ENCODE peak calls at places on chromosomes 2 and 18, in four cellular contexts. F is IMR-90, Z is A549, V is sigmoid colon. X is an unnamed sample. For H3K4me1, the result is how much of the 10 kb centered on the place peaks cover.

GRCh38 chr2:113103958-113104627 is 23.3 kb upstream of the IL1RN start:
- DNase-seq in Z (no peak), V (no peak), F (no peak), X (no peak)

GRCh38 chr2:25561136-25561850 is 112.1 kb downstream of the DTNB start:
- DNase-seq in Z (no peak), V (no peak), F (no peak), X (no peak)

GRCh38 chr2:240339411-240340360 is 95.8 kb upstream of the GPC1 start:
- DNase-seq in Z (no peak), F (no peak), V (no peak), X (no peak)

GRCh38 chr2:241041557-241042158 is 43.2 kb downstream of the SNED1 start:
- DNase-seq in F (no peak), V (no peak), Z (no peak), X (no peak)

GRCh38 chr2:164789986-164790385 is 51.6 kb downstream of the COBLL1 start:
- DNase-seq in Z (no peak), V (no peak), F (no peak), X (no peak)

GRCh38 chr2:41926614-41927580 is 120.9 kb upstream of the PKDCC start:
- DNase-seq in V (peak), Z (no peak), F (no peak), X (no peak)

GRCh38 chr2:155209696-155210449 is 511.4 kb downstream of the KCNJ3 start:
- DNase-seq in V (no peak), Z (no peak), F (no peak), X (no peak)

GRCh38 chr2:36357506-36358316 is 2.1 kb downstream of the CRIM1 start:
- DNase-seq in V (peak), Z (peak), F (peak), X (no peak)

GRCh38 chr2:221085376-221085900 is 486.7 kb downstream of the EPHA4 start:
- DNase-seq in F (peak), Z (no peak), V (no peak), X (no peak)

GRCh38 chr2:136021976-136022375 is 36.5 kb upstream of the DARS1 start:
- DNase-seq in V (no peak), Z (no peak), F (no peak), X (no peak)

GRCh38 chr2:20642026-20642971 is 8.6 kb downstream of the HS1BP3 start:
- DNase-seq in V (peak), Z (peak), F (peak), X (peak)

GRCh38 chr2:120861191-120861575 is 125.5 kb downstream of the GLI2 start:
- DNase-seq in V (no peak), F (peak), Z (no peak), X (no peak)

GRCh38 chr18:77157312-77157711 is 24.7 kb upstream of the MBP start:
- DNase-seq in Z (no peak), F (no peak), V (no peak), X (no peak)

GRCh38 chr2:240217431-240218301 is 77.2 kb upstream of the OTOS start:
- DNase-seq in Z (peak), F (no peak), V (peak), X (no peak)

GRCh38 chr2:188345020-188345419 is 53.3 kb downstream of the GULP1 start:
- DNase-seq in F (peak), Z (no peak), V (no peak), X (no peak)

GRCh38 chr2:146239392-146240135 is 1605.3 kb upstream of the ACVR2A start:
- DNase-seq in F (peak), V (no peak), Z (no peak), X (no peak)

GRCh38 chr2:28088970-28089369 is 198.4 kb downstream of the BABAM2 start:
- DNase-seq in V (no peak), F (peak), Z (peak), X (no peak)

GRCh38 chr2:196479350-196479749 is 160.2 kb upstream of the CCDC150 start:
- DNase-seq in F (peak), Z (no peak), V (no peak), X (no peak)

DNA sequence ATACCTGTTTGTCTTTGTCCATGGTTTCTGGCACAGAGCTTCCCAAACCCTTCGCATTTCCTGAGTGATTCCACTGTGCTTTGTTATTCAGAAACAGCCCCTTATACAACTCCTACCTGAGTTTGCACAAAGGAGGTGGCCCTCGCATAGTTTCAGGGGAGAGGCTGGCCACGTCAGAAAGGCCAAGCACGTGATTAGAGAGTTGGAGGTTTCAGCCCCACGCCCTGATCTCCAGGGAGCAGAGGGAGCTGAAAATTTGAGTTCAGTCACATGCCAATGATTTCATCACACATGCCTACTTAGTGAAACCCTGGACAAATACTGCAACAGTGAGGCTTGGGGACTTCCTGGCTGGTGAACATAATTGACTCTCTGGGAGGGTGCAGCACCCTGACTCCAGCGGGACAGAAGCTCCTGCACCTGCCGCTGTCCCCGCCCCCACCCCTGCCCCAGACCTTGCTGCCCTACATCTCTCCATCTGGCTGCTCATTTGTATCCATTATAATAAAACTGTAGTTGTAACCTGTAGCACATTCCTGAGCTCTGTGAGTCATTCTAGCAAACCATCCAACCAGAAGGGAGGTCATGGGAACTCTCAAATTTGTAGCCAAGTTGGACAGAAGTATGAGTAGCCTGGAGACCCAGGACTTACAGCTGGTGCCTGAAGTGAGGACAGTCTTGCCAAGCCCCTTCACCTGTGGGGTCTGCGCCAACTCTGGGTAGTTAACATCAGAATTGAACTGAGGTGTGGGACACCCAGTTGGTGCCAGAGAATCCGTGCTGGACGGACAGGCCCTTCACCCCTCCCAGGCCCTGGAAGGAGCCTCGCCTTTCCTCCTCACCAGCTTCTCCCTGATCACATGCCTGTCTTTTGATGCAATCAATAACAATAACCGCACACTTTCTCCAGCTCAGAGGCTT is 224.4 kb downstream of the ANAPC1 start:
- DNase-seq in Z (peak), F (peak), V (peak), X (peak)
- H3K4me1 ChIP-seq in Z (under half), F (under half), V (under half), X (under half)

GRCh38 chr2:101105654-101106053 is 45.5 kb downstream of the TBC1D8 start:
- DNase-seq in F (no peak), V (no peak), Z (no peak), X (no peak)

GRCh38 chr2:101106453-101107181 is 44.6 kb downstream of the TBC1D8 start:
- DNase-seq in F (peak), V (no peak), Z (no peak), X (peak)

GRCh38 chr2:101107246-101107645 is 43.9 kb downstream of the TBC1D8 start:
- DNase-seq in Z (no peak), V (no peak), F (no peak), X (no peak)

GRCh38 chr2:101109451-101110140 is 41.6 kb downstream of the TBC1D8 start:
- DNase-seq in F (no peak), V (no peak), Z (no peak), X (no peak)

GRCh38 chr2:101108357-101108756 is 42.8 kb downstream of the TBC1D8 start:
- DNase-seq in F (no peak), Z (no peak), V (no peak), X (no peak)
- H3K4me1 ChIP-seq in F (under half), Z (half or more), V (half or more), X (half or more)

GRCh38 chr2:79529636-79530035 is 16.8 kb downstream of the CTNNA2 start:
- DNase-seq in V (no peak), Z (no peak), F (no peak), X (no peak)

GRCh38 chr2:79530443-79530842 is 17.6 kb downstream of the CTNNA2 start:
- DNase-seq in F (no peak), Z (no peak), V (no peak), X (no peak)
- H3K4me1 ChIP-seq in F (under half), Z (under half), V (under half), X (under half)

GRCh38 chr18:33440384-33441043 is at the start of gene CCDC178:
- DNase-seq in F (peak), Z (peak), V (peak), X (no peak)
- H3K4me1 ChIP-seq in F (under half), Z (under half), V (under half), X (under half)

GRCh38 chr2:8494589-8494988 is 187.3 kb upstream of the ID2 start:
- DNase-seq in Z (no peak), F (no peak), V (peak), X (no peak)

GRCh38 chr2:8496079-8496478 is 185.8 kb upstream of the ID2 start:
- DNase-seq in F (no peak), V (peak), Z (no peak), X (no peak)

GRCh38 chr2:8495189-8495855 is 186.5 kb upstream of the ID2 start:
- DNase-seq in F (no peak), Z (no peak), V (peak), X (no peak)

GRCh38 chr2:8496617-8497016 is 185.2 kb upstream of the ID2 start:
- DNase-seq in F (no peak), Z (no peak), V (peak), X (no peak)

GRCh38 chr2:8494151-8494550 is 187.7 kb upstream of the ID2 start:
- DNase-seq in Z (no peak), V (peak), F (no peak), X (no peak)
- H3K4me1 ChIP-seq in Z (under half), V (under half), F (under half), X (under half)

DNA sequence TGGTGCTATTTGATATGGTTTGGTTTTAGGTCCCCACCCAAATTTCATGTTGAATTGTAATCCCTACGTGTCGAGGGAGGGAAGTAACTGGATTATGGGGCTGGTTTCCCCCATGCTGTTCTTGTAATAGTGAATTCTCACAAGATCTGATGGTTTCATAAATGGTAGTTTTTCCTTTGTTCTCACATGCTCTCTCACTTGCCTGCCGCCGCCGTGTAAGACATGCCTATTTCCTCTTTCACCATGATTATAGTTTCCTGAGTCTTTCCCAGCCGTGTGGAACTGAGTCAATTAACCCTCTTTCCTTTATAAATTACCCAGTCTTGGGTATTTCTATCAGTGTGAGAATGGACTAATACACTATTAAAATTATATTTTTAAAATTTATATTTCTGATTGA is 7.3 kb downstream of the DIS3L2 start:
- DNase-seq in Z (no peak), V (no peak), F (no peak), X (no peak)
- H3K4me1 ChIP-seq in Z (under half), V (under half), F (under half), X (under half)

GRCh38 chr2:102027703-102028059 is 35.9 kb downstream of the IL1R2 start:
- DNase-seq in V (no peak), F (no peak), Z (no peak), X (no peak)
- H3K4me1 ChIP-seq in V (under half), F (under half), Z (under half), X (under half)

GRCh38 chr18:36449451-36449850 is 151.9 kb downstream of the FHOD3 start:
- DNase-seq in Z (no peak), F (no peak), V (no peak), X (no peak)

GRCh38 chr18:36448384-36449290 is 151.1 kb downstream of the FHOD3 start:
- DNase-seq in F (no peak), Z (no peak), V (no peak), X (no peak)

GRCh38 chr18:36454258-36454657 is 156.7 kb downstream of the FHOD3 start:
- DNase-seq in F (no peak), V (no peak), Z (no peak), X (no peak)

GRCh38 chr18:36451454-36452251 is 154.1 kb downstream of the FHOD3 start:
- DNase-seq in V (no peak), Z (no peak), F (no peak), X (no peak)

DNA sequence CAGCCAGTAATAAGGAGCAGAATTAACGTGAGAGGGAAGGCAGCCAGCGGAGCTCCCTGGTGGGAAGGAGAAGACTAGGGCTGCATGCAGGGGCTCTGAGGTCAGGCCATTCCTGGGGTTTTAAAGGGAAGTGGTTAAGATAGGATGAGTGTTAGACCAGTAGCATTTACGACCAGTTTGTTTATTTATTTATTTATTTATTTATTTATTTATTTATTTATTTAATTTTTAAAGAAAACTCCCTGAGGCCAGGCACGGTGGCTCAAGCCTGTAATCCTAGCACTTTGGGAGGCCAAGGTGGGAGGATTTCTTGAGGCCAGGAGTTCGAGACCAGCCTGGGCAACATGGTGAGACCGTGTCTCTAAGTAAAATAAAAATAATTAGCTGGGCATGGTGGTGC is 152.8 kb downstream of the FHOD3 start:
- DNase-seq in Z (no peak), F (no peak), V (no peak), X (no peak)
- H3K4me1 ChIP-seq in Z (under half), F (under half), V (under half), X (under half)

DNA sequence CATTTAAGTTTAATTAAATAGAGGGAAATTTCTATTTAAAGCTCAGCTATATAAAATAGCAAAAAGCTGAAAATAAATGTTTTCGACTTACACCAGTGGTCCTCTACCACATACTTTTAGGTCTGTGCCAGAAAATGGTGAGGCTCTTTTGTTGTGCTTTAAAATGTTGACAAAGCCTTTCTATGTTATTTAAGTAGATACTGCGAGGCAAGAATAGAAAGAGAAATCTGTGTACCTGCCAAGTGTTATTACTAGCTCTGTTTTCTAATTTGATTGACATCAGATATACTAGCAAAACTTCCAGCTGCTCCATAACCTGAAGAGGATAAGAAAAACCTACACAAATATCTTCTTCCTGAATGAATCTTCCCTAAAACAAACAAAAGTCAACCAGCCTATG is 53.6 kb downstream of the LPIN2 start:
- DNase-seq in V (no peak), F (no peak), Z (no peak), X (no peak)
- H3K4me1 ChIP-seq in V (half or more), F (under half), Z (under half), X (under half)

DNA sequence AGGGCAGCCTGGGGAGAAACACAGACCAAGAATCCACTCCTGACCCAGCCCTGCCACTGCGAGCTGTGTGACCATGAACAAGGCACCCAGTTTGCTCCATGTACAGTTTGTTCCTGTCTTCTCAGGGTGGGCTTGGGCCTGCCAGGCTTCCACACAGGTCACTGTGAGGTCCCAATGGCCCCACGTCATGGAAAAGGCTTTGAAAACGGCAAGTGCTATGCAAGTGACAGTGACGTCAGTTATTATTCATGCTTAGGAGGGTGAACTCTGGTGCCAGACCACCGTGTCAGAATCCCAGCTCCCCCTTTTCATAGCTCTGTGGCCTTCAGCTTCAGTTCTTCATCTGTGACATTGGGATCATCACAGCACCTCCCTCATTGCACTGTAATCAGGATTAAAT is 87.1 kb downstream of the TNS1 start:
- DNase-seq in F (no peak), V (peak), Z (no peak), X (no peak)
- H3K4me1 ChIP-seq in F (half or more), V (half or more), Z (half or more), X (under half)

X was measured in right lobe of liver.